ENCODE peak calls at places on chromosome 9, in six cellular contexts. E is upper lobe of right lung; Z is NB4; Q is astrocyte of the cerebellum; G is activated CD4-positive, alpha-beta T cell treated with anti-CD3 and anti-CD28 coated beads, Interleukin-2, amount 50 U/mL, for 4 hours; V is occipital lobe. K is an unnamed sample.

GRCh38 chr9:16727452-16728127 is 142.9 kb downstream of the BNC2 start:
- DNase-seq in E (no peak), Z (peak), Q (no peak), G (no peak), V (no peak), K (no peak)

GRCh38 chr9:29397148-29397547 is 1823.9 kb upstream of the C9orf72 start:
- DNase-seq in E (no peak), Z (no peak), Q (no peak), G (no peak), V (no peak), K (no peak)

GRCh38 chr9:125674981-125675973 is 31.7 kb downstream of the MAPKAP1 start:
- DNase-seq in E (no peak), Z (no peak), Q (peak), G (no peak), V (no peak), K (no peak)

GRCh38 chr9:81031422-81032029 is 657.8 kb downstream of the TLE1 start:
- DNase-seq in E (no peak), Z (no peak), Q (no peak), G (no peak), V (no peak), K (no peak)

GRCh38 chr9:137984520-137985257 is 107.1 kb downstream of the CACNA1B start:
- DNase-seq in E (no peak), Z (no peak), Q (no peak), G (no peak), V (no peak), K (no peak)

GRCh38 chr9:10007356-10007755 is 605.4 kb downstream of the PTPRD start:
- DNase-seq in E (no peak), Z (no peak), Q (no peak), G (no peak), V (no peak), K (no peak)

GRCh38 chr9:134606951-134607733 is 34.5 kb upstream of the COL5A1 start:
- DNase-seq in E (no peak), Z (no peak), Q (no peak), G (no peak), V (no peak), K (no peak)

GRCh38 chr9:119370816-119371215 is 1.6 kb upstream of the BRINP1 start:
- DNase-seq in E (peak), Z (peak), Q (peak), G (no peak), V (no peak), K (peak)

GRCh38 chr9:99778308-99778707 is 43.4 kb upstream of the NR4A3 start:
- DNase-seq in E (no peak), Z (peak), Q (peak), G (peak), V (no peak), K (no peak)

GRCh38 chr9:108761530-108762347 is 94.0 kb downstream of the ACTL7B start:
- DNase-seq in E (no peak), Z (peak), Q (peak), G (no peak), V (peak), K (peak)

GRCh38 chr9:107895524-107896001 is 406.0 kb upstream of the KLF4 start:
- DNase-seq in E (no peak), Z (no peak), Q (no peak), G (no peak), V (no peak), K (no peak)

GRCh38 chr9:18477121-18477705 is 3.3 kb downstream of the ADAMTSL1 start:
- DNase-seq in E (no peak), Z (no peak), Q (no peak), G (no peak), V (no peak), K (no peak)

GRCh38 chr9:114303977-114304376 is 18.9 kb upstream of the ORM1 start:
- DNase-seq in E (peak), Z (peak), Q (no peak), G (no peak), V (no peak), K (no peak)

GRCh38 chr9:93701494-93702218 is 125.3 kb downstream of the PHF2 start:
- DNase-seq in E (peak), Z (no peak), Q (no peak), G (no peak), V (no peak), K (no peak)

GRCh38 chr9:109101810-109102209 is 17.9 kb downstream of the TMEM245 start:
- DNase-seq in E (no peak), Z (peak), Q (peak), G (no peak), V (no peak), K (no peak)

GRCh38 chr9:133882849-133883248 is 109.3 kb downstream of the VAV2 start:
- DNase-seq in E (no peak), Z (no peak), Q (no peak), G (no peak), V (no peak), K (no peak)